ENCODE peak calls at places on chromosomes 6 and 20, in eight cellular contexts. S is heart right ventricle; F is CD4-positive, alpha-beta T cell; D is PC-3; X is heart left ventricle; W is mammary epithelial cell; Z is GM13976; P is Peyer's patch. I is an unnamed sample.

GRCh38 chr20:5691918-5692618 is 58.1 kb upstream of the SHLD1 start:
- DNase-seq in W (no peak), X (no peak), D (no peak), Z (peak), S (no peak), P (peak), F (no peak), I (no peak)

GRCh38 chr6:3427740-3428085 is 29.1 kb downstream of the SLC22A23 start:
- DNase-seq in D (peak), P (peak), F (no peak), Z (no peak), W (no peak), S (no peak), X (no peak), I (peak)

GRCh38 chr6:30722280-30723112 is 2.3 kb downstream of the TUBB start:
- DNase-seq in Z (peak), X (peak), D (peak), F (peak), S (peak), P (peak), W (peak), I (peak)

GRCh38 chr6:120147218-120147871 is 797.8 kb upstream of the MAN1A1 start:
- DNase-seq in Z (no peak), S (no peak), F (no peak), P (no peak), W (peak), D (peak), X (peak), I (no peak)

GRCh38 chr6:11496152-11497060 is 41.1 kb upstream of the TMEM170B start:
- DNase-seq in D (peak), F (peak), X (peak), W (peak), S (no peak), P (peak), Z (peak), I (peak)

GRCh38 chr6:28634758-28635546 is 109.3 kb downstream of the GPX5 start:
- DNase-seq in S (no peak), P (no peak), F (no peak), Z (peak), W (peak), X (no peak), D (peak), I (no peak)

GRCh38 chr6:21955196-21955595 is 341.6 kb downstream of the PRL start:
- DNase-seq in X (no peak), F (no peak), D (no peak), S (no peak), W (no peak), Z (no peak), P (no peak), I (no peak)

GRCh38 chr20:33460711-33461110 is 17.1 kb upstream of the SNTA1 start:
- DNase-seq in S (no peak), F (no peak), W (peak), P (no peak), D (no peak), X (no peak), Z (no peak), I (no peak)

GRCh38 chr6:15290067-15290641 is 44.3 kb downstream of the JARID2 start:
- DNase-seq in D (no peak), Z (no peak), W (no peak), F (no peak), P (no peak), S (no peak), X (no peak), I (no peak)

GRCh38 chr20:3082955-3083952 is 1.3 kb downstream of the AVP start:
- DNase-seq in S (no peak), X (no peak), F (no peak), D (no peak), Z (no peak), P (no peak), W (no peak), I (no peak)

GRCh38 chr6:145603424-145603833 is 131.9 kb downstream of the EPM2A start:
- DNase-seq in P (no peak), D (no peak), F (no peak), S (no peak), W (no peak), Z (no peak), X (no peak), I (no peak)

GRCh38 chr6:168877821-168878282 is 375.8 kb downstream of the THBS2 start:
- DNase-seq in F (no peak), W (peak), Z (no peak), D (peak), P (peak), X (no peak), S (no peak), I (peak)

GRCh38 chr6:148758492-148758891 is 11.7 kb downstream of the UST start:
- DNase-seq in D (no peak), F (no peak), S (no peak), X (no peak), W (no peak), P (peak), Z (peak), I (no peak)

GRCh38 chr6:106114492-106114891 is 28.4 kb downstream of the PRDM1 start:
- DNase-seq in X (no peak), F (no peak), D (no peak), Z (peak), P (peak), S (no peak), W (no peak), I (no peak)

GRCh38 chr6:157173756-157174155 is 149.6 kb downstream of the TMEM242 start:
- DNase-seq in Z (no peak), D (no peak), W (no peak), S (no peak), F (no peak), X (no peak), P (no peak), I (no peak)

GRCh38 chr6:27119761-27120160 is 127.7 kb upstream of the PRSS16 start:
- DNase-seq in F (no peak), W (no peak), Z (no peak), P (no peak), X (no peak), S (no peak), D (no peak), I (no peak)

GRCh38 chr6:129817332-129817731 is 43.8 kb downstream of the TMEM244 start:
- DNase-seq in D (no peak), X (no peak), S (no peak), F (no peak), Z (no peak), W (no peak), P (no peak), I (no peak)

GRCh38 chr20:25623225-25623735 is 534 bp downstream of the NANP start:
- DNase-seq in Z (no peak), S (peak), P (peak), D (peak), X (peak), F (peak), W (peak), I (peak)

GRCh38 chr6:89215391-89215790 is 1.8 kb downstream of the GABRR1 start:
- DNase-seq in Z (no peak), X (no peak), P (no peak), S (no peak), F (no peak), W (no peak), D (no peak), I (no peak)

GRCh38 chr6:139713911-139714527 is 339.6 kb upstream of the CITED2 start:
- DNase-seq in Z (no peak), P (no peak), X (no peak), F (no peak), S (no peak), W (no peak), D (peak), I (peak)

GRCh38 chr6:75089921-75090320 is 115.9 kb downstream of the COL12A1 start:
- DNase-seq in Z (no peak), X (no peak), P (no peak), D (no peak), F (no peak), S (no peak), W (no peak), I (no peak)

GRCh38 chr6:108366236-108366635 is 71.4 kb downstream of the AFG1L start:
- DNase-seq in D (no peak), W (no peak), S (no peak), P (no peak), F (no peak), X (no peak), Z (no peak), I (no peak)

GRCh38 chr20:18176318-18176785 is 38.7 kb downstream of the KAT14 start:
- DNase-seq in P (no peak), F (no peak), X (no peak), W (no peak), D (no peak), S (no peak), Z (no peak), I (no peak)

GRCh38 chr6:169807699-169808607 is 56.5 kb downstream of the ERMARD start:
- DNase-seq in P (peak), D (no peak), S (no peak), X (no peak), F (no peak), Z (no peak), W (no peak), I (no peak)

GRCh38 chr6:153129873-153130514 is 1.1 kb downstream of the RGS17 start:
- DNase-seq in Z (peak), X (no peak), F (no peak), W (peak), D (no peak), S (no peak), P (no peak), I (peak)

GRCh38 chr6:159788276-159788675 is 1.1 kb downstream of the TCP1 start:
- DNase-seq in X (no peak), W (no peak), F (no peak), S (no peak), Z (no peak), D (no peak), P (no peak), I (no peak)

GRCh38 chr6:157885876-157886275 is 62.8 kb downstream of the SNX9 start:
- DNase-seq in Z (no peak), D (no peak), X (no peak), S (no peak), F (no peak), W (no peak), P (no peak), I (no peak)

GRCh38 chr6:34414999-34415858 is 10.6 kb downstream of the RPS10 start:
- DNase-seq in P (peak), Z (peak), W (peak), X (peak), D (peak), F (no peak), S (no peak), I (peak)
- TF ChIP-seq CTCF in P (peak), Z (no peak), W (peak), X (peak), D (peak), F (peak), S (peak), I (peak)

DNA sequence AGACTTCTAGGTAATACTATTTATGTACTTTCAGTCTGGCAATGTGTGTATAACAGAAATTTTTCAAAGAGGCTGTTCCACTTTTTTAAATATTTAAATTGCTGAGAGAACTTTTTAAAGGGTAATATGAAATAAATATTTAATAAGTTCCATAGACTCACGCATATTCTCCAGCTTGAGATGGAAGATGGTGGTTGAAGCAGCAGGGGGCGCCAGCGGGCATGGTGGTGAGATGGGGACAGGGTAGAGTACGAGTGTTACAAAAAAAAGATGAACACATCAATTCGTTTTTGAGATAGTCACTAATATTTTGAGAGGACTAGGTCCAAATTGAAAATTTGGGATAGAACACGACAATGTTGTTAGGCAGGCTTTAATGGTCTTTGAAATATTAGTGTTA is 68.4 kb downstream of the RSPO3 start:
- DNase-seq in X (peak), D (peak), W (peak), F (peak), S (peak), P (peak), Z (no peak), I (peak)
- TF ChIP-seq CTCF in X (peak), D (peak), W (peak), F (peak), S (peak), P (peak), Z (peak), I (peak)

GRCh38 chr20:8953300-8953699 is 115.6 kb upstream of the PLCB4 start:
- DNase-seq in F (no peak), Z (no peak), W (no peak), X (no peak), D (no peak), P (no peak), S (no peak), I (no peak)
- TF ChIP-seq CTCF in F (no peak), Z (no peak), W (peak), X (no peak), D (peak), P (no peak), S (no peak), I (no peak)

DNA sequence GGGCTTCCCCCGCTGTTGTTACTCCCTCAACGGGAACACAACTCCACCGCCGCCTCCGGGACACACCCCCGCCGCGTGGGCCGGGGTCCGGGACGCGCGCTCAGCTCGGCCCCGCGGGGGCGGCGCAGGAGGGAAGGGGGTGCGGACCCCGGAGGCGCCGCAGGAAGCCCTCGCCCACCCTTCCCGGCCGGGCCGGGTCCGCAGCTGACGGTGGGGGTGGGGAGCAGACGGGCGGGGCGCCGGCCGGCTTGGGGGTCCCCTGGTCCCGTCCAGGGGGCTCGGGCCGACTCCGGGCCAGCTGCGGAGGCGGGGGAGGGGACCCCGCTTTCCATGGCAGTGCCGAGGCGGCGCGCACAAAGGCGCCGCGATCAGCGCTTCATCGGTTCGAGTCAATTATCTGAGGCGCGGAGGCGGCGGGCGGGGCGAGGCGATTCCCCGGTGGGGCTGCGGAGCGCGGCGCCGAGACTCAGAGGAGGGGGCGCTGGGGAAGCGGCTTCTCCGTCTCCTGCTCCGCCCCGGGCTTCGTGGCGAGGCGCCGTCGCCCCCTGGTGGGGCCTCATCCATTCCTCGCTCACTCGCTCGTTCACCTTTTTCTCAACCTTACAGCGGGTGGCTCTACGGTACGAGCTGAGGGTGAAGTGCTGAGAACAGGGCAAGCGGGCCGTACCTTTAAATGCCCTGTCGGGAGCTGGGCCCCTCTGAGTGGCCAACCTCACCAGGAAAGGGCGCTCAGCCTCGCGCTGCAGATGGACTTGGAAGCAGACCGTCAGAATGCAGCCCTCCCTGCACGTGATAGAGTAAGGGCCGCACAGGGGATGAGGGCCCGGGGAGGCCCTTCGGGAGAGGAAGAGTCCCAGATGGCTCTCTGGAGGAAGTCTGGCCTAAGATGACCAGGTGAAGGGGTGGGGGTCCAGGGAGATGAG is 40.0 kb downstream of the SLC52A3 start:
- DNase-seq in X (peak), F (peak), S (peak), P (peak), W (no peak), D (peak), Z (peak), I (no peak)
- TF ChIP-seq CTCF in X (peak), F (peak), S (peak), P (peak), W (peak), D (peak), Z (peak), I (peak)

I was measured in MCF 10A.